ENCODE peak calls at places on chromosomes 6 and 20, in five cellular contexts. One of them, this sample, is unnamed.

GRCh38 chr6:42484261-42484660 is 32.5 kb upstream of the TRERF1 start:
- DNase-seq in AG10803: no peak
- DNase-seq in astrocyte of the spinal cord: no peak
- DNase-seq in ascending aorta: no peak
- DNase-seq in body of pancreas: no peak
- DNase-seq in this sample: no peak

GRCh38 chr6:88705601-88706000 is 257.8 kb downstream of the RNGTT start:
- DNase-seq in AG10803: no peak
- DNase-seq in astrocyte of the spinal cord: no peak
- DNase-seq in ascending aorta: no peak
- DNase-seq in body of pancreas: no peak
- DNase-seq in this sample: peak

GRCh38 chr6:121848523-121849255 is 413.2 kb downstream of the GJA1 start:
- DNase-seq in AG10803: peak
- DNase-seq in astrocyte of the spinal cord: peak
- DNase-seq in ascending aorta: no peak
- DNase-seq in body of pancreas: no peak
- DNase-seq in this sample: no peak

GRCh38 chr6:137111296-137112066 is 62.0 kb downstream of the IL22RA2 start:
- DNase-seq in AG10803: no peak
- DNase-seq in astrocyte of the spinal cord: no peak
- DNase-seq in ascending aorta: no peak
- DNase-seq in body of pancreas: no peak
- DNase-seq in this sample: no peak

GRCh38 chr20:33835773-33836172 is 24.6 kb downstream of the CHMP4B start:
- DNase-seq in AG10803: peak
- DNase-seq in astrocyte of the spinal cord: no peak
- DNase-seq in ascending aorta: no peak
- DNase-seq in body of pancreas: peak
- DNase-seq in this sample: no peak

GRCh38 chr20:11740975-11741374 is 176.7 kb upstream of the BTBD3 start:
- DNase-seq in AG10803: no peak
- DNase-seq in astrocyte of the spinal cord: no peak
- DNase-seq in ascending aorta: no peak
- DNase-seq in body of pancreas: no peak
- DNase-seq in this sample: no peak

GRCh38 chr6:38750968-38751615 is 36.0 kb downstream of the DNAH8 start:
- DNase-seq in AG10803: no peak
- DNase-seq in astrocyte of the spinal cord: no peak
- DNase-seq in ascending aorta: no peak
- DNase-seq in body of pancreas: no peak
- DNase-seq in this sample: no peak

GRCh38 chr20:21147593-21147992 is 21.7 kb downstream of the KIZ start:
- DNase-seq in AG10803: peak
- DNase-seq in astrocyte of the spinal cord: no peak
- DNase-seq in ascending aorta: no peak
- DNase-seq in body of pancreas: no peak
- DNase-seq in this sample: no peak

GRCh38 chr20:51494241-51495110 is 48.0 kb downstream of the NFATC2 start:
- DNase-seq in AG10803: no peak
- DNase-seq in astrocyte of the spinal cord: no peak
- DNase-seq in ascending aorta: no peak
- DNase-seq in body of pancreas: no peak
- DNase-seq in this sample: no peak

GRCh38 chr20:19211661-19212523 is 550 bp upstream of the SLC24A3 start:
- DNase-seq in AG10803: no peak
- DNase-seq in astrocyte of the spinal cord: peak
- DNase-seq in ascending aorta: no peak
- DNase-seq in body of pancreas: peak
- DNase-seq in this sample: no peak

GRCh38 chr6:136822051-136822378 is 377 bp upstream of the PEX7 start:
- DNase-seq in AG10803: peak
- DNase-seq in astrocyte of the spinal cord: no peak
- DNase-seq in ascending aorta: no peak
- DNase-seq in body of pancreas: peak
- DNase-seq in this sample: peak

GRCh38 chr6:165308926-165309731 is at the start of gene C6orf118:
- DNase-seq in AG10803: peak
- DNase-seq in astrocyte of the spinal cord: peak
- DNase-seq in ascending aorta: no peak
- DNase-seq in body of pancreas: peak
- DNase-seq in this sample: no peak

GRCh38 chr6:3540980-3541379 is 84.1 kb upstream of the SLC22A23 start:
- DNase-seq in AG10803: no peak
- DNase-seq in astrocyte of the spinal cord: no peak
- DNase-seq in ascending aorta: no peak
- DNase-seq in body of pancreas: no peak
- DNase-seq in this sample: no peak
- H3K4me3 ChIP-seq in AG10803: no peak
- H3K4me3 ChIP-seq in astrocyte of the spinal cord: no peak
- H3K4me3 ChIP-seq in ascending aorta: no peak
- H3K4me3 ChIP-seq in body of pancreas: no peak
- H3K4me3 ChIP-seq in this sample: no peak

GRCh38 chr6:26450240-26450639 is 7.5 kb upstream of the BTN2A1 start:
- DNase-seq in AG10803: no peak
- DNase-seq in astrocyte of the spinal cord: no peak
- DNase-seq in ascending aorta: no peak
- DNase-seq in body of pancreas: no peak
- DNase-seq in this sample: no peak
- TF ChIP-seq CTCF in AG10803: no peak
- TF ChIP-seq CTCF in astrocyte of the spinal cord: no peak
- TF ChIP-seq CTCF in ascending aorta: no peak
- TF ChIP-seq CTCF in body of pancreas: no peak
- TF ChIP-seq CTCF in this sample: no peak

GRCh38 chr6:110944681-110945151 is 13.8 kb upstream of the GTF3C6 start:
- DNase-seq in AG10803: peak
- DNase-seq in astrocyte of the spinal cord: peak
- DNase-seq in ascending aorta: no peak
- DNase-seq in body of pancreas: no peak
- DNase-seq in this sample: peak
- H3K4me3 ChIP-seq in AG10803: no peak
- H3K4me3 ChIP-seq in astrocyte of the spinal cord: no peak
- H3K4me3 ChIP-seq in ascending aorta: no peak
- H3K4me3 ChIP-seq in body of pancreas: no peak
- H3K4me3 ChIP-seq in this sample: peak

GRCh38 chr6:139927236-139927635 is 552.8 kb upstream of the CITED2 start:
- DNase-seq in AG10803: peak
- DNase-seq in astrocyte of the spinal cord: peak
- DNase-seq in ascending aorta: no peak
- DNase-seq in body of pancreas: no peak
- DNase-seq in this sample: no peak
- TF ChIP-seq CTCF in AG10803: peak
- TF ChIP-seq CTCF in astrocyte of the spinal cord: peak
- TF ChIP-seq CTCF in ascending aorta: no peak
- TF ChIP-seq CTCF in body of pancreas: no peak
- TF ChIP-seq CTCF in this sample: peak

DNA sequence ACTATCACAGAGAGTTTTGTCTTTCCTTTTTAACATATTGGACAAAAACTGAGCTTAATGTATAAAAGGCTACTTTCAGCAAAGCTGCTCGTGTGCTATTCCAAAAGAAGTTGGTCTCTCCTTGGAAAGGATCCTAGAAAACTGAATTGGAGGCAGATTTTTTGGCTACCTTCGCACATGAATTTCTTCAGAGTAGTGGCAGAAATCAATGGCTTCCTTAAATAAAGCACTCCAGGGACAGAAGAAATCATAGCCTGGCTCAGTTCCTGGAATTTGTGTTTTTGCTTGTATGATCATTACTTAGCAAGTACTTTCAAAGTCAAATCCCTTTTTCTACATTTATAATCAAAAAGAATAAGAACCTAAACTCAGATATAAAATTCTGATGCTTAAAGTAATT is 780.3 kb downstream of the PHF3 start:
- DNase-seq in AG10803: peak
- DNase-seq in astrocyte of the spinal cord: no peak
- DNase-seq in ascending aorta: no peak
- DNase-seq in body of pancreas: no peak
- DNase-seq in this sample: no peak
- H3K4me3 ChIP-seq in AG10803: no peak
- H3K4me3 ChIP-seq in astrocyte of the spinal cord: no peak
- H3K4me3 ChIP-seq in ascending aorta: no peak
- H3K4me3 ChIP-seq in body of pancreas: no peak
- H3K4me3 ChIP-seq in this sample: no peak

GRCh38 chr20:42775037-42775436 is 414.7 kb downstream of the PTPRT start:
- DNase-seq in AG10803: no peak
- DNase-seq in astrocyte of the spinal cord: no peak
- DNase-seq in ascending aorta: no peak
- DNase-seq in body of pancreas: no peak
- DNase-seq in this sample: no peak
- TF ChIP-seq CTCF in AG10803: no peak
- TF ChIP-seq CTCF in astrocyte of the spinal cord: no peak
- TF ChIP-seq CTCF in ascending aorta: no peak
- TF ChIP-seq CTCF in body of pancreas: no peak
- TF ChIP-seq CTCF in this sample: no peak

GRCh38 chr6:98823845-98824162 is 10.6 kb upstream of the POU3F2 start:
- DNase-seq in AG10803: no peak
- DNase-seq in astrocyte of the spinal cord: no peak
- DNase-seq in ascending aorta: no peak
- DNase-seq in body of pancreas: no peak
- DNase-seq in this sample: no peak
- H3K4me3 ChIP-seq in AG10803: no peak
- H3K4me3 ChIP-seq in astrocyte of the spinal cord: peak
- H3K4me3 ChIP-seq in ascending aorta: no peak
- H3K4me3 ChIP-seq in body of pancreas: no peak
- H3K4me3 ChIP-seq in this sample: no peak

GRCh38 chr6:11701568-11701967 is 77.0 kb downstream of the ADTRP start:
- DNase-seq in AG10803: no peak
- DNase-seq in astrocyte of the spinal cord: no peak
- DNase-seq in ascending aorta: no peak
- DNase-seq in body of pancreas: no peak
- DNase-seq in this sample: no peak
- TF ChIP-seq CTCF in AG10803: no peak
- TF ChIP-seq CTCF in astrocyte of the spinal cord: no peak
- TF ChIP-seq CTCF in ascending aorta: no peak
- TF ChIP-seq CTCF in body of pancreas: no peak
- TF ChIP-seq CTCF in this sample: no peak

This sample was measured in GM12864.